ENCODE peak calls at places on chromosome 15, in five cellular contexts. U is OCI-LY7, O is GM12865, Q is tibial artery, E is IMR-90. N is an unnamed sample.
A peak's percentile ranks its signal among the peaks of the same experiment; 100 is the strongest.

GRCh38 chr15:63093486-63094205 is 28.0 kb upstream of the LACTB start:
- DNase-seq in U (peak; percentile 74), O (peak; percentile 84), Q (peak; percentile 85), E (peak; percentile 80), N (peak; percentile 79)

GRCh38 chr15:43517354-43518072 is at the start of gene MAP1A:
- DNase-seq in U (peak; percentile 70), O (no peak), Q (peak; percentile 59), E (peak; percentile 71), N (peak; percentile 64)

GRCh38 chr15:81880314-81880713 is 165.5 kb downstream of the MEX3B start:
- DNase-seq in U (no peak), O (peak; percentile 61), Q (no peak), E (no peak), N (no peak)

GRCh38 chr15:101489236-101489632 is 273 bp downstream of the PCSK6 start:
- DNase-seq in U (no peak), O (peak; percentile 13), Q (no peak), E (no peak), N (peak; percentile 37)

GRCh38 chr15:48170981-48171380 is 7.1 kb downstream of the MYEF2 start:
- DNase-seq in U (no peak), O (no peak), Q (no peak), E (no peak), N (no peak)

GRCh38 chr15:41789662-41790061 is 15.4 kb downstream of the MAPKBP1 start:
- DNase-seq in U (no peak), O (no peak), Q (no peak), E (no peak), N (no peak)

GRCh38 chr15:24675332-24676144 is at the start of gene NPAP1:
- DNase-seq in U (no peak), O (no peak), Q (no peak), E (no peak), N (no peak)

GRCh38 chr15:57380854-57381253 is 4.5 kb downstream of the CGNL1 start:
- DNase-seq in U (no peak), O (no peak), Q (no peak), E (no peak), N (no peak)

GRCh38 chr15:81165565-81165964 is 31.1 kb upstream of the IL16 start:
- DNase-seq in U (no peak), O (no peak), Q (no peak), E (peak; percentile 39), N (no peak)

GRCh38 chr15:66095871-66096710 is 157.5 kb downstream of the MEGF11 start:
- DNase-seq in U (no peak), O (no peak), Q (no peak), E (no peak), N (no peak)
- TF ChIP-seq CTCF in U (no peak), O (no peak), Q (no peak), E (no peak), N (no peak)

DNA sequence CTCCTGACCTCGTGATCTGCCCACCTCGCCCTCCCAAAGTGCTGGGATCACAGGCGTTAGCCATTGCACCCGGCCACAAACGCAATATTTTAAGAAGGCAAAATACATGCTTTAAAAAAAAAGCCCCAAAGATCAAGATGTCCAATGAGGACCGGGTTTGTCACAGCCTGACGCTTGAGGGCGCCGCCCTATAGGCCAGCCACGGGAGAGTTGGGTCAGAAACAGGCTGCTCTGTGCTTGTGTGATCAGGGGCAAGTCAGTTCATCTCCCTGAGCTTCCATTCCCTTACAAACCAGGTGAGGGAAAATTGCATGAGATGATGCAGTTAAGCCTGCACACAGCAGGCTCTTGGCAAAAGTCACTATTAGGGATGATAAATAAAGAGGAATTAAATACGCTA is 23.9 kb downstream of the FAM174B start:
- DNase-seq in U (no peak), O (no peak), Q (no peak), E (no peak), N (no peak)
- TF ChIP-seq CTCF in U (peak; percentile 47), O (no peak), Q (no peak), E (no peak), N (peak; percentile 16)

DNA sequence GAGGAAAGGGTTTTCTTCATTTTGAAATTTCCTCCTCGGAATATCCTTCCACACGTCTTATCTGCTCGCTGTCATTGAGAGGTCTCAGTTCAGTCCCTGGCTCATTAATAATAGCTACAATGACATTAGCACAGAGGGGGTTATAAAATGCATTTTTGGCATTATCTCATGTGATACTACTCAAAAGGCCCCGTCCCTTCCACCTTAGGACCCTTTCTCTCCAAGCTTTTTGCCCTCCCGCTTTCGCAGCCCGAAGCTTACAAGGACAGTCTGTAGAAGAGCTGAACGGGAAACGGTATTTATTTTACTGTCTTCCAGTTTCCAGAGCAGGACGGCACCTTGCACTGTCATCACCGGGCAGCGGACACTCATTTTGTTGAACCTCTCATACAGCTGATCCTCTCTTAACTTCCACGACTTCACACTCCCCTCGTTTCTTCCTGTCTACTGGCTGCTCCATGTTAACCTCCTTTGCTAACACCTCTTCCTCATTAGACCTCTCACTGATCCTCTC is 5.6 kb upstream of the PLEKHO2 start:
- DNase-seq in U (no peak), O (no peak), Q (no peak), E (no peak), N (peak; percentile 28)
- TF ChIP-seq CTCF in U (no peak), O (no peak), Q (no peak), E (no peak), N (no peak)

DNA sequence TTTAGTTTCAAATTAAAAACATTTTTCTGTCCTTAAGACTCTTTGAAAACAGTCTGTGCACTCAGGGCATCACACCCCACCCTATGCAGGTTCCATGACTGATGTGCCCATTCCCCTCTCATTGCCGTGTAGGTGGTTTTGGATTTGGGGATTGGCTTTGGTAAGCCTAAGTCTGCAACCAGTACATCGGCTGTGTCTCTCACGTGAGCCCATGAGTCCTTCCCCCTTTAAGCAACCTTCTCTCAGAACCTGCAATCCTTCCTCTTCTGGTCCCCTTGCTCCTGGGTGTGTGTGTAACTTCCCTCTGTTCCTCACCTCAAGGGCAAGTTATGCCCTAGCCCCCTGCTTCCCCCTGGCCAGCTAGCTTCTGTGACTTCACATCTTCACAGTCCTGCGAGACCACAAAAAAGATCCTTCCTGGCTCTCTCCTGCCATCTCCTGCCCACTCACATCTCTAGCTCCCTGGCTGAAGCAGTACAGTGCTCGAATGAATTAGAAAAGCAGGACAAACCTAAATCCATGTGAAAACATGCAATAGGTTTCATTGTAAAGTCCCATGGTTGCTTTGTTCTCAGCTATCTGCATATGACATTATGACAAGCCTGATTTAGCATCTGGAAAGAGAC is 126.7 kb downstream of the UACA start:
- DNase-seq in U (no peak), O (no peak), Q (no peak), E (no peak), N (no peak)
- TF ChIP-seq CTCF in U (no peak), O (peak; percentile 10), Q (no peak), E (peak; percentile 44), N (peak; percentile 52)

GRCh38 chr15:74817370-74817737 is 4.7 kb downstream of the LMAN1L start:
- DNase-seq in U (no peak), O (peak; percentile 50), Q (no peak), E (peak; percentile 16), N (peak; percentile 8)
- TF ChIP-seq CTCF in U (no peak), O (peak; percentile 45), Q (no peak), E (peak; percentile 27), N (peak; percentile 8)

N was measured in fibroblast of villous mesenchyme.